ENCODE peak calls at places on chromosomes 16 and 17, in seven cellular contexts. One of them, this sample, is unnamed.

GRCh38 chr17:6986676-6987075 is 9.2 kb upstream of the ALOX12 start:
- DNase-seq in K562: no peak
- DNase-seq in HCT116: no peak
- DNase-seq in GM12878: no peak
- DNase-seq in H1: no peak
- DNase-seq in HepG2: no peak
- DNase-seq in SK-N-SH: no peak
- DNase-seq in this sample: no peak

GRCh38 chr17:66276328-66276937 is 26.0 kb upstream of the PRKCA start:
- DNase-seq in GM12878: no peak
- DNase-seq in K562: no peak
- DNase-seq in H1: no peak
- DNase-seq in HCT116: no peak
- DNase-seq in HepG2: peak
- DNase-seq in SK-N-SH: no peak
- DNase-seq in this sample: no peak

GRCh38 chr16:47571049-47571448 is 109.9 kb downstream of the PHKB start:
- DNase-seq in HCT116: no peak
- DNase-seq in SK-N-SH: no peak
- DNase-seq in GM12878: no peak
- DNase-seq in HepG2: no peak
- DNase-seq in H1: no peak
- DNase-seq in K562: peak
- DNase-seq in this sample: no peak

GRCh38 chr16:72938426-72939164 is 109.3 kb downstream of the ZFHX3 start:
- DNase-seq in K562: no peak
- DNase-seq in HepG2: no peak
- DNase-seq in HCT116: no peak
- DNase-seq in GM12878: no peak
- DNase-seq in H1: no peak
- DNase-seq in SK-N-SH: no peak
- DNase-seq in this sample: no peak

GRCh38 chr16:50310308-50311133 is 44.2 kb downstream of the ADCY7 start:
- DNase-seq in HCT116: no peak
- DNase-seq in H1: no peak
- DNase-seq in SK-N-SH: peak
- DNase-seq in GM12878: no peak
- DNase-seq in HepG2: peak
- DNase-seq in K562: no peak
- DNase-seq in this sample: no peak

GRCh38 chr17:55795098-55795497 is 44.2 kb downstream of the PCTP start:
- DNase-seq in HepG2: no peak
- DNase-seq in SK-N-SH: no peak
- DNase-seq in HCT116: no peak
- DNase-seq in K562: no peak
- DNase-seq in H1: no peak
- DNase-seq in GM12878: no peak
- DNase-seq in this sample: no peak

GRCh38 chr16:25066747-25067631 is 44.6 kb upstream of the LCMT1 start:
- DNase-seq in GM12878: no peak
- DNase-seq in HepG2: peak
- DNase-seq in HCT116: no peak
- DNase-seq in SK-N-SH: peak
- DNase-seq in H1: peak
- DNase-seq in K562: peak
- DNase-seq in this sample: peak

GRCh38 chr16:53357955-53358354 is 76.3 kb upstream of the RBL2 start:
- DNase-seq in SK-N-SH: no peak
- DNase-seq in HepG2: no peak
- DNase-seq in GM12878: no peak
- DNase-seq in HCT116: no peak
- DNase-seq in K562: no peak
- DNase-seq in H1: no peak
- DNase-seq in this sample: no peak

GRCh38 chr16:49399594-49400364 is 26.2 kb downstream of the C16orf78 start:
- DNase-seq in H1: no peak
- DNase-seq in HCT116: no peak
- DNase-seq in HepG2: no peak
- DNase-seq in SK-N-SH: no peak
- DNase-seq in K562: no peak
- DNase-seq in GM12878: peak
- DNase-seq in this sample: no peak

GRCh38 chr17:44106801-44107200 is 16.6 kb downstream of the HDAC5 start:
- DNase-seq in H1: no peak
- DNase-seq in HepG2: no peak
- DNase-seq in HCT116: no peak
- DNase-seq in GM12878: no peak
- DNase-seq in K562: no peak
- DNase-seq in SK-N-SH: no peak
- DNase-seq in this sample: no peak

GRCh38 chr17:28916302-28916934 is 13.5 kb upstream of the DHRS13 start:
- DNase-seq in HepG2: peak
- DNase-seq in H1: no peak
- DNase-seq in K562: no peak
- DNase-seq in SK-N-SH: peak
- DNase-seq in GM12878: no peak
- DNase-seq in HCT116: peak
- DNase-seq in this sample: peak

GRCh38 chr17:66542183-66542966 is 240.0 kb downstream of the PRKCA start:
- DNase-seq in K562: no peak
- DNase-seq in GM12878: peak
- DNase-seq in SK-N-SH: peak
- DNase-seq in H1: no peak
- DNase-seq in HepG2: no peak
- DNase-seq in HCT116: no peak
- DNase-seq in this sample: no peak

GRCh38 chr16:78310990-78311561 is 211.6 kb downstream of the WWOX start:
- DNase-seq in H1: no peak
- DNase-seq in HepG2: no peak
- DNase-seq in K562: no peak
- DNase-seq in HCT116: no peak
- DNase-seq in SK-N-SH: peak
- DNase-seq in GM12878: no peak
- DNase-seq in this sample: no peak

GRCh38 chr17:41308918-41309359 is at the start of gene KRTAP16-1:
- DNase-seq in GM12878: no peak
- DNase-seq in SK-N-SH: no peak
- DNase-seq in HCT116: no peak
- DNase-seq in K562: no peak
- DNase-seq in HepG2: no peak
- DNase-seq in H1: no peak
- DNase-seq in this sample: no peak

GRCh38 chr17:41307647-41308046 is 1.5 kb downstream of the KRTAP16-1 start:
- DNase-seq in HCT116: no peak
- DNase-seq in H1: no peak
- DNase-seq in K562: no peak
- DNase-seq in GM12878: no peak
- DNase-seq in SK-N-SH: no peak
- DNase-seq in HepG2: no peak
- DNase-seq in this sample: no peak

GRCh38 chr17:41311111-41311510 is 2.0 kb upstream of the KRTAP16-1 start:
- DNase-seq in GM12878: no peak
- DNase-seq in SK-N-SH: no peak
- DNase-seq in H1: no peak
- DNase-seq in HCT116: no peak
- DNase-seq in HepG2: no peak
- DNase-seq in K562: no peak
- DNase-seq in this sample: no peak

GRCh38 chr17:41304091-41304490 is 1.4 kb upstream of the KRTAP29-1 start:
- DNase-seq in SK-N-SH: no peak
- DNase-seq in K562: no peak
- DNase-seq in H1: no peak
- DNase-seq in HCT116: no peak
- DNase-seq in HepG2: no peak
- DNase-seq in GM12878: no peak
- DNase-seq in this sample: no peak

GRCh38 chr17:41308251-41308917 is 725 bp downstream of the KRTAP16-1 start:
- DNase-seq in K562: no peak
- DNase-seq in HCT116: no peak
- DNase-seq in SK-N-SH: no peak
- DNase-seq in GM12878: peak
- DNase-seq in HepG2: no peak
- DNase-seq in H1: no peak
- DNase-seq in this sample: no peak
- TF ChIP-seq JUND in K562: no peak
- TF ChIP-seq JUND in HCT116: no peak
- TF ChIP-seq JUND in SK-N-SH: no peak
- TF ChIP-seq JUND in GM12878: no peak
- TF ChIP-seq JUND in HepG2: no peak
- TF ChIP-seq JUND in H1: no peak
- TF ChIP-seq JUND in this sample: no peak

DNA sequence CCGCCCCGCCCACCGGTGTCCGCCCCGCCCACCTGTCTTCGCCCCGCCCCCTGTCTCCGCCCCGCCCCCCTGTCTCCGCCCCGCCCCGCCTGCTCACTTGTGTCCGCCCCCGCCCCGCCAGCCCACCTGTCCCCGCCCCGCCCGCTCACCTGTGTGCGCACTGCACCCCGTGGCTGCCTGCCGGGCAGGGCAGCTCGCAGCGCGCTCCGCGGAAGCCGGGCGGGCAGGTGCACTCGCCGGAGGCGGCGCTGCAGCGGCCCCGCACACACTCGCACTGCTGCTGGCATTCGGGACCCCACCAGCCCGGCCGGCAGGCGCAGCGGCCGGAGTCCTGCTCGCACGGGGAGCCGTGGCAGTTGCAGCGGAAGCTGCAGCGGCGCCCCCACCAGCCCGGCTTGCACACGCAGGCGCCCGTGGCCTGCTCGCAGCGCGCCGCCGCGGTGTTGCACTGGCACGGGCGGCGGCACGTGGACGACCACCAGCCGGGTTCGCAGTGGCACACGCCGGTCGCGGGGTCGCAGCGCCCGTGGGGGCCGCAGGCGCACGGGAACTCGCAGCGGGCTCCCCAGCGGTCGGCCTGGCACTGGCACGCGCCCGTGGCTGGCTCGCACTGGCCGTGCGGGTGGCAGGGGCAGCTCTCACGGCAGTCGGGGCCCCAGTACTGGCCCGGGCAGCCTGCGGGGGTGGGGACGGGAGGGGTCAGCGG is 2.1 kb downstream of the SCARF1 start:
- DNase-seq in H1: no peak
- DNase-seq in GM12878: no peak
- DNase-seq in K562: no peak
- DNase-seq in HepG2: no peak
- DNase-seq in SK-N-SH: peak
- DNase-seq in HCT116: peak
- DNase-seq in this sample: peak
- TF ChIP-seq JUND in H1: no peak
- TF ChIP-seq JUND in GM12878: no peak
- TF ChIP-seq JUND in K562: no peak
- TF ChIP-seq JUND in HepG2: no peak
- TF ChIP-seq JUND in SK-N-SH: no peak
- TF ChIP-seq JUND in HCT116: no peak
- TF ChIP-seq JUND in this sample: no peak

GRCh38 chr17:82226809-82227628 is 1.8 kb upstream of the SLC16A3 start:
- DNase-seq in SK-N-SH: no peak
- DNase-seq in GM12878: no peak
- DNase-seq in K562: no peak
- DNase-seq in HCT116: no peak
- DNase-seq in H1: no peak
- DNase-seq in HepG2: no peak
- DNase-seq in this sample: no peak
- TF ChIP-seq JUND in SK-N-SH: no peak
- TF ChIP-seq JUND in GM12878: no peak
- TF ChIP-seq JUND in K562: no peak
- TF ChIP-seq JUND in HCT116: no peak
- TF ChIP-seq JUND in H1: no peak
- TF ChIP-seq JUND in HepG2: no peak
- TF ChIP-seq JUND in this sample: no peak

GRCh38 chr17:46853896-46854444 is 2.6 kb downstream of the WNT9B start:
- DNase-seq in SK-N-SH: no peak
- DNase-seq in HepG2: no peak
- DNase-seq in GM12878: no peak
- DNase-seq in HCT116: no peak
- DNase-seq in H1: no peak
- DNase-seq in K562: no peak
- DNase-seq in this sample: no peak
- TF ChIP-seq JUND in SK-N-SH: no peak
- TF ChIP-seq JUND in HepG2: no peak
- TF ChIP-seq JUND in GM12878: no peak
- TF ChIP-seq JUND in HCT116: no peak
- TF ChIP-seq JUND in H1: no peak
- TF ChIP-seq JUND in K562: no peak
- TF ChIP-seq JUND in this sample: no peak

DNA sequence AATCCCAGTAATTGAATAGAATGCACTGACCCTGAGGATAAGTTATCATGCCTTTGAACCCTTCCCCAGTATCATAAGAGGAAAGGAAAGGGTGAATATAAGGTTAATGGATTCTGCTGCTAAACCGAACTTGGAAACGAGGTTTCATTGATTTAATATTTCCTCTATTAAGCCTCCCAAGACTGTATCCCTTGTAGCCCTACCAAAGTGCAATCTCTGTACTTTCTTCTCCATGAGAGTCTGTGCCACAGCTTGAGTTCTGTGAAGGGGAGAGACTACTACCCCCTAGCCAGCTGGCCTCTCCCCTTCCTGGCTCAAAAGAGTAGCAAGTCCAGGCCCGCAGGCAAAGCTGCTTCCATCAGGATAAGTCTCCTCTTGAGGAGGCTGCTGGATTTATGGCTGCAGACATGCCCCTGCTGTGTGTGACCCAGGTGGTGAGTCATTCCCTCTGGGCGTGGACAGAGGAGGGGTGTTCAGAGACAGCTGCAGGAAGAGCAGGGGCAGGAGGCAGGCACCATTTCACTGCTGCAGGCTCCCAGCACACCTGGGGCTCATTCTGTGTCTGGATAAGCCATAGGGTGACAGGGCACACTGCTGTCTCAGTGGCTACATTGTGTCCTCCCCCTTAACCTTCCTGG is 58.4 kb downstream of the TOM1L2 start:
- DNase-seq in GM12878: no peak
- DNase-seq in K562: peak
- DNase-seq in HCT116: peak
- DNase-seq in HepG2: peak
- DNase-seq in SK-N-SH: peak
- DNase-seq in H1: peak
- DNase-seq in this sample: peak
- TF ChIP-seq JUND in GM12878: no peak
- TF ChIP-seq JUND in K562: peak
- TF ChIP-seq JUND in HCT116: peak
- TF ChIP-seq JUND in HepG2: peak
- TF ChIP-seq JUND in SK-N-SH: peak
- TF ChIP-seq JUND in H1: peak
- TF ChIP-seq JUND in this sample: peak

DNA sequence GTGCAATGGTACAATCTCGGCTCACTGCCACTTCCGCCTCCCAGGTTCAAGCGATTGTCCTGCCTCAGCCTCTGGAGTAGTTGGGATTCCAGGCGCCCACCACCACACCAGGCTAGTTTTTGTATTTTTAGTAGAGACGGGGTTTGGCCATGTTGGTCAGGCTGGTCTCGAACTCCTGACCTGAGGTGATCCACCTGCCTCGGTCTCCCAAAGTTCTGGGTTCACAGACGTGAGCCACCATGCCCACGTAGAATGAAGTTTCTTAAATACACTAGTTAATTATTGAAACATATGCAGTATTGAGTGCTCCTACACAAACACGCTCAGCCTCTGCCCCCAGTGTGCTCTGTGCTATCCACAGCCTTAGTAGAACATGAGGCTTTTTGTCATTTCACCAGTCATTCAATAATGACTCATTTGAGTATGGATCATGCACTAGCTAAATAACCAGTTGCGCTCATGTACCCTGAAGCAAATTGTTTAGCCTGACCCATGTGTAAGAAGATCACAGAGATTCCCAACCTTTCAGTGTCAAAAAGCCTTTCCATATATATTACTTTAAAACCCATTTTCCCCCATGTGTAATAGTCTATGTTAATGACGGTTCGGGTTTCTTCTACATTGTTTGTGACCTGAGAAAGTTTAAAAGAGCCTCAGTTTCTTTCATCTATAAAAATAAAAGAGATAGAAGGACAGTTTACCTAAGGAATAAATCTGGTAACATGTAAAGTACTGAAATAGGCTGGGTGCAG is 49.7 kb downstream of the TUBD1 start:
- DNase-seq in HCT116: peak
- DNase-seq in HepG2: peak
- DNase-seq in SK-N-SH: no peak
- DNase-seq in GM12878: peak
- DNase-seq in H1: no peak
- DNase-seq in K562: peak
- DNase-seq in this sample: no peak
- TF ChIP-seq JUND in HCT116: no peak
- TF ChIP-seq JUND in HepG2: peak
- TF ChIP-seq JUND in SK-N-SH: peak
- TF ChIP-seq JUND in GM12878: no peak
- TF ChIP-seq JUND in H1: no peak
- TF ChIP-seq JUND in K562: peak
- TF ChIP-seq JUND in this sample: peak